ENCODE peak calls at places on chromosome 11, in five cellular contexts. One of them, this sample, is unnamed. For H3K4me1, the result is how much of the 10 kb centered on the place peaks cover.

GRCh38 chr11:3021125-3021524 is 29.0 kb upstream of the NAP1L4 start:
- DNase-seq in cardiac muscle cell: peak
- DNase-seq in endodermal cell: peak
- DNase-seq in foreskin keratinocyte: no peak
- DNase-seq in right lobe of liver: peak
- DNase-seq in this sample: peak

GRCh38 chr11:58900479-58901420 is 38.5 kb upstream of the GLYATL1 start:
- DNase-seq in cardiac muscle cell: peak
- DNase-seq in endodermal cell: peak
- DNase-seq in foreskin keratinocyte: peak
- DNase-seq in right lobe of liver: peak
- DNase-seq in this sample: peak

GRCh38 chr11:113289341-113290187 is 24.8 kb upstream of the TTC12 start:
- DNase-seq in cardiac muscle cell: peak
- DNase-seq in endodermal cell: peak
- DNase-seq in foreskin keratinocyte: no peak
- DNase-seq in right lobe of liver: peak
- DNase-seq in this sample: peak

GRCh38 chr11:133903875-133904817 is 52.6 kb downstream of the IGSF9B start:
- DNase-seq in cardiac muscle cell: no peak
- DNase-seq in endodermal cell: no peak
- DNase-seq in foreskin keratinocyte: no peak
- DNase-seq in right lobe of liver: no peak
- DNase-seq in this sample: no peak

GRCh38 chr11:58567889-58568512 is 7.7 kb downstream of the LPXN start:
- DNase-seq in cardiac muscle cell: peak
- DNase-seq in endodermal cell: peak
- DNase-seq in foreskin keratinocyte: peak
- DNase-seq in right lobe of liver: peak
- DNase-seq in this sample: no peak

GRCh38 chr11:72225411-72225951 is 914 bp downstream of the INPPL1 start:
- DNase-seq in cardiac muscle cell: peak
- DNase-seq in endodermal cell: peak
- DNase-seq in foreskin keratinocyte: no peak
- DNase-seq in right lobe of liver: no peak
- DNase-seq in this sample: peak

GRCh38 chr11:8566613-8567210 is 27.3 kb downstream of the STK33 start:
- DNase-seq in cardiac muscle cell: peak
- DNase-seq in endodermal cell: no peak
- DNase-seq in foreskin keratinocyte: peak
- DNase-seq in right lobe of liver: no peak
- DNase-seq in this sample: no peak

GRCh38 chr11:134656861-134657540 is 245.0 kb upstream of the B3GAT1 start:
- DNase-seq in cardiac muscle cell: no peak
- DNase-seq in endodermal cell: no peak
- DNase-seq in foreskin keratinocyte: no peak
- DNase-seq in right lobe of liver: no peak
- DNase-seq in this sample: peak

GRCh38 chr11:29255401-29255800 is 761.4 kb downstream of the KCNA4 start:
- DNase-seq in cardiac muscle cell: peak
- DNase-seq in endodermal cell: no peak
- DNase-seq in foreskin keratinocyte: no peak
- DNase-seq in right lobe of liver: no peak
- DNase-seq in this sample: no peak

GRCh38 chr11:86919557-86920210 is 35.5 kb downstream of the FZD4 start:
- DNase-seq in cardiac muscle cell: peak
- DNase-seq in endodermal cell: peak
- DNase-seq in foreskin keratinocyte: no peak
- DNase-seq in right lobe of liver: no peak
- DNase-seq in this sample: peak

GRCh38 chr11:70387564-70387963 is 10.8 kb upstream of the CTTN start:
- DNase-seq in cardiac muscle cell: no peak
- DNase-seq in endodermal cell: no peak
- DNase-seq in foreskin keratinocyte: no peak
- DNase-seq in right lobe of liver: no peak
- DNase-seq in this sample: peak

GRCh38 chr11:110329441-110329840 is 33.0 kb upstream of the RDX start:
- DNase-seq in cardiac muscle cell: no peak
- DNase-seq in endodermal cell: no peak
- DNase-seq in foreskin keratinocyte: no peak
- DNase-seq in right lobe of liver: no peak
- DNase-seq in this sample: no peak

GRCh38 chr11:88359529-88359928 is 22.0 kb upstream of the CTSC start:
- DNase-seq in cardiac muscle cell: no peak
- DNase-seq in endodermal cell: no peak
- DNase-seq in foreskin keratinocyte: no peak
- DNase-seq in right lobe of liver: no peak
- DNase-seq in this sample: no peak

GRCh38 chr11:13984616-13985474 is 22.3 kb downstream of the SPON1 start:
- DNase-seq in cardiac muscle cell: peak
- DNase-seq in endodermal cell: no peak
- DNase-seq in foreskin keratinocyte: no peak
- DNase-seq in right lobe of liver: no peak
- DNase-seq in this sample: no peak

GRCh38 chr11:15655552-15655951 is 540.8 kb downstream of the INSC start:
- DNase-seq in cardiac muscle cell: no peak
- DNase-seq in endodermal cell: peak
- DNase-seq in foreskin keratinocyte: no peak
- DNase-seq in right lobe of liver: no peak
- DNase-seq in this sample: no peak

GRCh38 chr11:67284811-67285540 is 4.1 kb upstream of the ANKRD13D start:
- DNase-seq in cardiac muscle cell: no peak
- DNase-seq in endodermal cell: no peak
- DNase-seq in foreskin keratinocyte: no peak
- DNase-seq in right lobe of liver: peak
- DNase-seq in this sample: peak

GRCh38 chr11:104191124-104191523 is 27.2 kb upstream of the PDGFD start:
- DNase-seq in cardiac muscle cell: peak
- DNase-seq in endodermal cell: no peak
- DNase-seq in foreskin keratinocyte: no peak
- DNase-seq in right lobe of liver: no peak
- DNase-seq in this sample: peak

GRCh38 chr11:57150454-57150917 is 31.3 kb upstream of the LRRC55 start:
- DNase-seq in cardiac muscle cell: peak
- DNase-seq in endodermal cell: no peak
- DNase-seq in foreskin keratinocyte: no peak
- DNase-seq in right lobe of liver: no peak
- DNase-seq in this sample: no peak

GRCh38 chr11:33063326-33063775 is 24.0 kb downstream of the TCP11L1 start:
- DNase-seq in cardiac muscle cell: peak
- DNase-seq in endodermal cell: no peak
- DNase-seq in foreskin keratinocyte: peak
- DNase-seq in right lobe of liver: no peak
- DNase-seq in this sample: no peak

GRCh38 chr11:70578831-70579230 is 180.5 kb downstream of the CTTN start:
- DNase-seq in cardiac muscle cell: no peak
- DNase-seq in endodermal cell: no peak
- DNase-seq in foreskin keratinocyte: no peak
- DNase-seq in right lobe of liver: no peak
- DNase-seq in this sample: no peak

GRCh38 chr11:93686812-93687211 is 25.3 kb downstream of the CEP295 start:
- DNase-seq in cardiac muscle cell: peak
- DNase-seq in endodermal cell: no peak
- DNase-seq in foreskin keratinocyte: no peak
- DNase-seq in right lobe of liver: no peak
- DNase-seq in this sample: peak

GRCh38 chr11:109043318-109043717 is 378.4 kb downstream of the DDX10 start:
- DNase-seq in cardiac muscle cell: no peak
- DNase-seq in endodermal cell: no peak
- DNase-seq in foreskin keratinocyte: no peak
- DNase-seq in right lobe of liver: no peak
- DNase-seq in this sample: no peak

GRCh38 chr11:61973603-61974162 is 6.2 kb upstream of the FTH1 start:
- DNase-seq in cardiac muscle cell: no peak
- DNase-seq in endodermal cell: peak
- DNase-seq in foreskin keratinocyte: peak
- DNase-seq in right lobe of liver: no peak
- DNase-seq in this sample: peak

GRCh38 chr11:69700278-69701140 is 3.3 kb downstream of the FGF19 start:
- DNase-seq in cardiac muscle cell: peak
- DNase-seq in endodermal cell: peak
- DNase-seq in foreskin keratinocyte: no peak
- DNase-seq in right lobe of liver: peak
- DNase-seq in this sample: peak

DNA sequence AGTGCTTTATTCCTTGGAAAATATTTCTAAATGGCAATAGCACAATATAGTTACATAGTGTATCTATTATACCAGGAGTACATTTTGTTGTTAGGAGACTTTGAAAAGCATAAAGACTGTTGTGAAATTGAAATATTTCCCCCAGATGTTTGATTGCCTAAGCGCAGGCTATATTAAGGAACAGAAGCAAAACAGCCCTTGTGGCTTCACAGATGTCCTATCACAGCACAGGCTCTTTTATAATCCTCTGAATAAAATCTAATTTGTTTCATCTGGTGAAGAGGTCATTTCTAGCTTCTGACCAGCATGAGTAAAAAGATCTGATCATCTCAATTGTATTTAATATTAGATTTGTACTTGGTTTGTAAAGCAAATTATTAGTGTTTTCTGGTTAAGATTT is 48.2 kb downstream of the BSX start:
- DNase-seq in cardiac muscle cell: peak
- DNase-seq in endodermal cell: no peak
- DNase-seq in foreskin keratinocyte: no peak
- DNase-seq in right lobe of liver: no peak
- DNase-seq in this sample: no peak
- H3K4me1 ChIP-seq in cardiac muscle cell: under half
- H3K4me1 ChIP-seq in endodermal cell: under half
- H3K4me1 ChIP-seq in foreskin keratinocyte: under half
- H3K4me1 ChIP-seq in right lobe of liver: under half
- H3K4me1 ChIP-seq in this sample: under half

DNA sequence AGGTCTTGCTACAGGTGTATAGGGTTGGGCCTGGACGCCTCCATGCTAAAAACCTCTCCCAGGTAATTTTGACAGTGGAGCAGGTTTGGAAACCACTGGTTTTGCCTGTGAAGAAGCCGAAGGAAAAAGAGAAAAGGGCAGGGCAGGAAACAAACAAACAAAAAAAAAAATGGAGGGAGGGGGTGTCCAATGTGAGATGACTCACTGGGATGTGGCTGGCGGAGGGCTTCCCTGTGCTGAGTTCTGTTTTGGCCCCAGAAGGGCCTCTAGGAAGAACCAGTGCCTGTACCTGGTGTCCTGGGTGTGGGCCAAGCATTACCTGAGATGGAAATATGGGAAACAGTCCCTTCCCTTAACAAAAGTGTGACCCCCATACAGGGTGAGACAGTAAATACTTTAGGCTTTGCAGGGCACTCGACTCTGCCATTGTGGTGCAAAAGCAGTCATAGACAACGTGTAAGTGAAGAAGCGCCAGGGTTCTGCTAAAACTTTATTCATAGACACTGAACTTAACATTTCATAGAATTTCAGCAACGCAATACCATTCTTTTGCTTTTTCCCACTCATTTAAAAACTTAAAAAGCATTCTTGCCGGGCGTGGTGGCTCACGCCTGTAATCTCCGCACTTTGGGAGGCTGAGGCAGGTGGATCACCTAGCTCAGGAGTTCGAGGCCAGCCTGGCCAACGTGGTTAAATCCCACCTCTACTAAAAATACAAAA is 9.5 kb upstream of the DGKZ start:
- DNase-seq in cardiac muscle cell: no peak
- DNase-seq in endodermal cell: no peak
- DNase-seq in foreskin keratinocyte: no peak
- DNase-seq in right lobe of liver: no peak
- DNase-seq in this sample: peak
- H3K4me1 ChIP-seq in cardiac muscle cell: under half
- H3K4me1 ChIP-seq in endodermal cell: under half
- H3K4me1 ChIP-seq in foreskin keratinocyte: under half
- H3K4me1 ChIP-seq in right lobe of liver: under half
- H3K4me1 ChIP-seq in this sample: under half

GRCh38 chr11:848988-849824 is 6.6 kb downstream of the TSPAN4 start:
- DNase-seq in cardiac muscle cell: no peak
- DNase-seq in endodermal cell: peak
- DNase-seq in foreskin keratinocyte: no peak
- DNase-seq in right lobe of liver: no peak
- DNase-seq in this sample: peak
- H3K4me1 ChIP-seq in cardiac muscle cell: under half
- H3K4me1 ChIP-seq in endodermal cell: under half
- H3K4me1 ChIP-seq in foreskin keratinocyte: under half
- H3K4me1 ChIP-seq in right lobe of liver: under half
- H3K4me1 ChIP-seq in this sample: under half

GRCh38 chr11:102118937-102119336 is 8.7 kb downstream of the YAP1 start:
- DNase-seq in cardiac muscle cell: no peak
- DNase-seq in endodermal cell: peak
- DNase-seq in foreskin keratinocyte: no peak
- DNase-seq in right lobe of liver: no peak
- DNase-seq in this sample: no peak

GRCh38 chr11:102115557-102115956 is 5.3 kb downstream of the YAP1 start:
- DNase-seq in cardiac muscle cell: peak
- DNase-seq in endodermal cell: peak
- DNase-seq in foreskin keratinocyte: no peak
- DNase-seq in right lobe of liver: no peak
- DNase-seq in this sample: no peak

GRCh38 chr11:102116453-102117205 is 6.4 kb downstream of the YAP1 start:
- DNase-seq in cardiac muscle cell: peak
- DNase-seq in endodermal cell: no peak
- DNase-seq in foreskin keratinocyte: no peak
- DNase-seq in right lobe of liver: no peak
- DNase-seq in this sample: no peak

GRCh38 chr11:102120006-102120405 is 9.8 kb downstream of the YAP1 start:
- DNase-seq in cardiac muscle cell: peak
- DNase-seq in endodermal cell: no peak
- DNase-seq in foreskin keratinocyte: no peak
- DNase-seq in right lobe of liver: no peak
- DNase-seq in this sample: no peak

DNA sequence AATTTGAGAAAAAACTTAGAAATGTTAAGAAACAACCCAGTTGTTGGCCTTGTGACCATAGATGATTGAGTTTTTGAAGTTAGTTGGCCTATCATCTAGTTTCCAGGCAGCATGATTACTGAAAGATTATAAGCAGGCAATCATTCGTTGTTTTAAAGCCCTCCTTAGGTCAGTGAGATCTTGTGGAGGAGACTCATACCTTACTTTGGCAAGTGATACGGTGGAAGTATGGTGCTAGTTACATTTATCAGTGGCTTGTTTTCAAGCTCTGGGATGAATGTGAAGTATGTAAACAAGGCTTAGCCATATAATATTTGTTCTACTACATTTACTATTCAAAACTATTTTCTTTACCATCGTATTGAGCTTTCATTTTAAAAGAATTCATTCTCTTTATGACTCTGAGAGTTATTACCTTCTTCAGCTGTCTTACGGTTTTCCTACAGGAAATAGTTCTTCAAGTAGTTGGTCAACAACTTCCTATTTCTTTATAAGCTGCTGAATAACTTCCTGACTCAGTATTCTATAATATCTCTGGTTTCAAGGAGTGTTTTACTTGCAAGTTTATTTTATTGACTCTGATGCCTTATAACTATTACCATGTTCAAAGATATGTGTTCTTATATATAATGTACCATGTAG is 7.3 kb downstream of the YAP1 start:
- DNase-seq in cardiac muscle cell: no peak
- DNase-seq in endodermal cell: no peak
- DNase-seq in foreskin keratinocyte: no peak
- DNase-seq in right lobe of liver: no peak
- DNase-seq in this sample: no peak
- H3K4me1 ChIP-seq in cardiac muscle cell: half or more
- H3K4me1 ChIP-seq in endodermal cell: under half
- H3K4me1 ChIP-seq in foreskin keratinocyte: half or more
- H3K4me1 ChIP-seq in right lobe of liver: half or more
- H3K4me1 ChIP-seq in this sample: half or more

GRCh38 chr11:64234840-64235379 is 526 bp downstream of the VEGFB start:
- DNase-seq in cardiac muscle cell: peak
- DNase-seq in endodermal cell: peak
- DNase-seq in foreskin keratinocyte: no peak
- DNase-seq in right lobe of liver: peak
- DNase-seq in this sample: peak
- H3K4me1 ChIP-seq in cardiac muscle cell: under half
- H3K4me1 ChIP-seq in endodermal cell: under half
- H3K4me1 ChIP-seq in foreskin keratinocyte: under half
- H3K4me1 ChIP-seq in right lobe of liver: under half
- H3K4me1 ChIP-seq in this sample: under half